ENCODE peak calls at places on chromosomes 13 and 19, in five cellular contexts. P is left cardiac atrium, W is amniotic epithelial cell, G is EL, J is COLO829. N is an unnamed sample.

GRCh38 chr19:8331263-8331840 is 10.1 kb downstream of the RPS28 start:
- DNase-seq in G (no peak), W (no peak), P (no peak), J (no peak), N (no peak)

GRCh38 chr19:51107406-51108065 is 673 bp downstream of the CTU1 start:
- DNase-seq in G (peak; percentile 55), P (no peak), W (no peak), J (no peak), N (no peak)

GRCh38 chr13:43687038-43687437 is 99.7 kb downstream of the ENOX1 start:
- DNase-seq in J (no peak), P (no peak), W (no peak), G (peak; percentile 2), N (no peak)

GRCh38 chr19:16078311-16078758 is 2.0 kb downstream of the TPM4 start:
- DNase-seq in G (peak; percentile 78), P (no peak), W (peak; percentile 57), J (no peak), N (no peak)

GRCh38 chr19:55305983-55306562 is 19.1 kb downstream of the TMEM150B start:
- DNase-seq in W (no peak), G (no peak), J (no peak), P (no peak), N (no peak)

GRCh38 chr13:66171821-66172220 is 1058.3 kb downstream of the PCDH9 start:
- DNase-seq in P (no peak), J (no peak), G (no peak), W (no peak), N (no peak)

GRCh38 chr19:50155520-50156109 is 7.5 kb downstream of the IZUMO2 start:
- DNase-seq in P (no peak), J (no peak), G (no peak), W (no peak), N (no peak)

GRCh38 chr13:45411631-45412030 is 6.5 kb downstream of the SLC25A30 start:
- DNase-seq in P (no peak), J (no peak), W (peak; percentile 42), G (no peak), N (no peak)

GRCh38 chr19:42325896-42326771 is 699 bp downstream of the MEGF8 start:
- DNase-seq in P (peak; percentile 35), J (no peak), G (no peak), W (no peak), N (no peak)

GRCh38 chr19:4007836-4008539 is 452 bp downstream of the PIAS4 start:
- DNase-seq in P (no peak), W (no peak), J (no peak), G (peak; percentile 43), N (peak; percentile 72)

GRCh38 chr13:81080911-81081454 is 740.1 kb upstream of the SPRY2 start:
- DNase-seq in G (no peak), W (no peak), J (no peak), P (no peak), N (no peak)

GRCh38 chr19:31312629-31313244 is 36.5 kb downstream of the TSHZ3 start:
- DNase-seq in G (no peak), P (no peak), J (no peak), W (peak; percentile 51), N (no peak)

GRCh38 chr13:20193142-20193923 is 595 bp upstream of the GJB2 start:
- DNase-seq in J (no peak), G (no peak), W (no peak), P (no peak), N (no peak)

GRCh38 chr19:17220207-17220758 is 5.1 kb downstream of the USE1 start:
- DNase-seq in P (peak; percentile 70), G (peak; percentile 66), W (peak; percentile 82), J (peak; percentile 56), N (no peak)

GRCh38 chr19:30968210-30968609 is 381.0 kb downstream of the TSHZ3 start:
- DNase-seq in P (no peak), W (no peak), J (peak; percentile 17), G (peak; percentile 1), N (no peak)

GRCh38 chr13:100275746-100276145 is 186.9 kb downstream of the PCCA start:
- DNase-seq in G (peak; percentile 2), J (no peak), P (no peak), W (no peak), N (no peak)

GRCh38 chr13:49292742-49293498 is 45.2 kb downstream of the CDADC1 start:
- DNase-seq in W (peak; percentile 67), G (peak; percentile 15), P (peak; percentile 79), J (no peak), N (peak; percentile 89)

GRCh38 chr19:36547001-36547732 is 19.1 kb upstream of the ZNF260 start:
- DNase-seq in W (peak; percentile 35), P (no peak), J (no peak), G (peak; percentile 7), N (no peak)

GRCh38 chr13:42048625-42049453 is at the start of gene DGKH:
- DNase-seq in J (peak; percentile 58), W (peak; percentile 85), G (peak; percentile 77), P (peak; percentile 85), N (peak; percentile 79)

GRCh38 chr13:26019881-26020535 is 31.8 kb downstream of the SHISA2 start:
- DNase-seq in J (no peak), W (peak; percentile 50), P (no peak), G (peak; percentile 68), N (no peak)

GRCh38 chr19:30473334-30473867 is 101.2 kb downstream of the ZNF536 start:
- DNase-seq in G (no peak), J (no peak), W (no peak), P (no peak), N (no peak)

GRCh38 chr19:8071912-8072311 is 19.4 kb downstream of the CCL25 start:
- DNase-seq in P (no peak), G (no peak), J (no peak), W (no peak), N (no peak)

GRCh38 chr13:34469212-34469983 is 472.7 kb upstream of the NBEA start:
- DNase-seq in P (no peak), J (peak; percentile 68), W (peak; percentile 67), G (no peak), N (no peak)

GRCh38 chr13:31159306-31159705 is 2.4 kb downstream of the HSPH1 start:
- DNase-seq in P (no peak), G (no peak), W (no peak), J (no peak), N (no peak)

GRCh38 chr13:81320516-81320915 is 979.6 kb upstream of the SPRY2 start:
- DNase-seq in P (no peak), J (no peak), G (no peak), W (no peak), N (no peak)

GRCh38 chr19:796692-797527 is at the start of gene PTBP1:
- DNase-seq in W (peak; percentile 100), G (peak; percentile 100), P (peak; percentile 100), J (peak; percentile 96), N (peak; percentile 100)

GRCh38 chr13:86870388-86870966 is 800.7 kb upstream of the SLITRK5 start:
- DNase-seq in W (peak; percentile 22), P (no peak), J (peak; percentile 3), G (no peak), N (no peak)

GRCh38 chr13:47420012-47420411 is 523.2 kb upstream of the HTR2A start:
- DNase-seq in J (no peak), W (no peak), G (no peak), P (no peak), N (no peak)

GRCh38 chr13:40651866-40652587 is 14.4 kb downstream of the FOXO1 start:
- DNase-seq in G (no peak), J (no peak), P (no peak), W (no peak), N (no peak)

GRCh38 chr13:77323858-77324257 is 3.0 kb downstream of the MYCBP2 start:
- DNase-seq in J (no peak), G (no peak), P (no peak), W (no peak), N (no peak)

GRCh38 chr13:54029720-54030119 is 1001.1 kb downstream of the OLFM4 start:
- DNase-seq in P (no peak), J (no peak), W (no peak), G (no peak), N (no peak)

GRCh38 chr13:23567792-23568480 is 2.3 kb upstream of the TNFRSF19 start:
- DNase-seq in W (no peak), J (no peak), P (no peak), G (no peak), N (no peak)

GRCh38 chr19:45171211-45171623 is 6.8 kb downstream of the TRAPPC6A start:
- DNase-seq in J (no peak), P (peak; percentile 55), G (no peak), W (no peak), N (no peak)

GRCh38 chr19:1027953-1028902 is 1.8 kb downstream of the CNN2 start:
- DNase-seq in W (peak; percentile 93), J (peak; percentile 63), G (peak; percentile 98), P (peak; percentile 77), N (peak; percentile 88)

GRCh38 chr19:43438291-43439162 is 23.8 kb downstream of the TEX101 start:
- DNase-seq in P (peak; percentile 62), G (peak; percentile 89), W (peak; percentile 10), J (no peak), N (peak; percentile 72)

GRCh38 chr19:18006895-18007604 is 920 bp upstream of the ARRDC2 start:
- DNase-seq in W (peak; percentile 50), J (peak; percentile 76), P (peak; percentile 87), G (peak; percentile 77), N (peak; percentile 94)

GRCh38 chr13:87622921-87623320 is 48.2 kb upstream of the SLITRK5 start:
- DNase-seq in J (no peak), G (no peak), P (no peak), W (no peak), N (no peak)

GRCh38 chr13:114313061-114313860 is 1.0 kb upstream of the CHAMP1 start:
- DNase-seq in G (peak; percentile 55), P (no peak), W (peak; percentile 29), J (no peak), N (no peak)